ENCODE peak calls at places on chromosomes 7 and 10, in seven cellular contexts. D is left cardiac atrium, O is AG08395, T is T1000, F is astrocyte, L is NCI-H2081, H is H54. S is an unnamed sample.
A peak's percentile ranks its signal among the peaks of the same experiment; 100 is the strongest.

GRCh38 chr7:136585954-136586670 is 282.3 kb upstream of the CHRM2 start:
- DNase-seq in H (no peak), T (no peak), L (no peak), D (no peak), O (no peak), F (no peak), S (no peak)

GRCh38 chr10:12350167-12350872 is 973 bp downstream of the CAMK1D start:
- DNase-seq in L (peak; percentile 29), O (peak; percentile 21), D (peak; percentile 36), F (peak; percentile 48), H (no peak), T (peak; percentile 93), S (peak; percentile 82)

GRCh38 chr10:32931593-32931992 is 26.4 kb downstream of the ITGB1 start:
- DNase-seq in F (no peak), H (no peak), D (no peak), L (no peak), O (no peak), T (no peak), S (no peak)

GRCh38 chr7:142855756-142856564 is 1.1 kb downstream of the EPHB6 start:
- DNase-seq in F (no peak), O (no peak), H (no peak), D (peak; percentile 70), T (no peak), L (peak; percentile 23), S (no peak)

GRCh38 chr10:86968271-86968993 is at the start of gene ADIRF:
- DNase-seq in D (peak; percentile 86), L (peak; percentile 33), O (peak; percentile 52), F (no peak), H (no peak), T (peak; percentile 18), S (no peak)

GRCh38 chr10:44911081-44911540 is at the start of gene TMEM72:
- DNase-seq in H (no peak), L (no peak), F (no peak), T (no peak), D (no peak), O (no peak), S (peak; percentile 91)

GRCh38 chr7:47783456-47784240 is 164.6 kb downstream of the PKD1L1 start:
- DNase-seq in L (no peak), H (no peak), F (peak; percentile 99), D (peak; percentile 25), O (peak; percentile 69), T (peak; percentile 35), S (peak; percentile 55)

GRCh38 chr7:140484951-140485350 is 5.6 kb upstream of the MKRN1 start:
- DNase-seq in D (no peak), F (no peak), H (no peak), L (no peak), T (no peak), O (no peak), S (peak; percentile 81)

GRCh38 chr10:88642254-88642653 is 22.0 kb upstream of the LIPF start:
- DNase-seq in O (no peak), H (no peak), T (no peak), L (no peak), D (no peak), F (no peak), S (no peak)

GRCh38 chr7:106041140-106041717 is 70.9 kb downstream of the SYPL1 start:
- DNase-seq in H (peak; percentile 62), F (no peak), L (peak; percentile 44), T (no peak), O (peak; percentile 27), D (no peak), S (peak; percentile 87)

GRCh38 chr7:79240413-79240812 is 213.1 kb downstream of the MAGI2 start:
- DNase-seq in D (no peak), H (no peak), O (no peak), F (no peak), L (no peak), T (no peak), S (no peak)

GRCh38 chr7:123998921-123999320 is 33.9 kb downstream of the TMEM229A start:
- DNase-seq in H (no peak), O (no peak), T (no peak), L (no peak), D (no peak), F (no peak), S (no peak)

GRCh38 chr10:71272122-71272771 is 46.8 kb upstream of the SLC29A3 start:
- DNase-seq in F (peak; percentile 75), H (peak; percentile 85), L (no peak), O (peak; percentile 78), T (no peak), D (no peak), S (no peak)

GRCh38 chr10:112295853-112296830 is 12.9 kb downstream of the TECTB start:
- DNase-seq in T (no peak), D (peak; percentile 35), O (peak; percentile 70), F (no peak), L (no peak), H (no peak), S (no peak)

GRCh38 chr7:18570890-18571478 is 75.4 kb downstream of the HDAC9 start:
- DNase-seq in H (no peak), L (no peak), F (peak; percentile 29), T (no peak), D (no peak), O (peak; percentile 37), S (peak; percentile 45)

GRCh38 chr10:81013771-81014170 is 476.1 kb downstream of the SH2D4B start:
- DNase-seq in T (no peak), F (no peak), L (no peak), H (no peak), O (no peak), D (no peak), S (no peak)

GRCh38 chr7:156179872-156180390 is 367.7 kb upstream of the SHH start:
- DNase-seq in H (no peak), L (no peak), T (no peak), F (no peak), D (no peak), O (no peak), S (no peak)

GRCh38 chr7:33420311-33420710 is 290.9 kb downstream of the BBS9 start:
- DNase-seq in O (no peak), T (no peak), L (no peak), F (no peak), D (no peak), H (no peak), S (no peak)

S was measured in mesendoderm.